ENCODE peak calls at places on chromosome 9, in eight cellular contexts. One of them, this sample, is unnamed.

GRCh38 chr9:89874351-89875321 is 269.8 kb downstream of the GADD45G start:
- DNase-seq in ascending aorta: peak; percentile 61
- DNase-seq in neural progenitor cell: peak; percentile 38
- DNase-seq in upper lobe of left lung: peak; percentile 70
- DNase-seq in A673: no peak
- DNase-seq in adipocyte: no peak
- DNase-seq in CD4-positive, CD25-positive, alpha-beta regulatory T cell: no peak
- DNase-seq in K562: no peak
- DNase-seq in this sample: peak; percentile 17

GRCh38 chr9:20358201-20358600 is 264.1 kb downstream of the MLLT3 start:
- DNase-seq in ascending aorta: no peak
- DNase-seq in neural progenitor cell: no peak
- DNase-seq in upper lobe of left lung: no peak
- DNase-seq in A673: no peak
- DNase-seq in adipocyte: no peak
- DNase-seq in CD4-positive, CD25-positive, alpha-beta regulatory T cell: peak; percentile 57
- DNase-seq in K562: no peak
- DNase-seq in this sample: no peak

GRCh38 chr9:85332487-85332886 is 409.3 kb downstream of the AGTPBP1 start:
- DNase-seq in ascending aorta: no peak
- DNase-seq in neural progenitor cell: peak; percentile 59
- DNase-seq in upper lobe of left lung: no peak
- DNase-seq in A673: peak; percentile 41
- DNase-seq in adipocyte: no peak
- DNase-seq in CD4-positive, CD25-positive, alpha-beta regulatory T cell: no peak
- DNase-seq in K562: no peak
- DNase-seq in this sample: no peak

GRCh38 chr9:126693428-126693931 is 79.8 kb downstream of the LMX1B start:
- DNase-seq in ascending aorta: no peak
- DNase-seq in neural progenitor cell: peak; percentile 1
- DNase-seq in upper lobe of left lung: no peak
- DNase-seq in A673: no peak
- DNase-seq in adipocyte: no peak
- DNase-seq in CD4-positive, CD25-positive, alpha-beta regulatory T cell: no peak
- DNase-seq in K562: no peak
- DNase-seq in this sample: no peak

GRCh38 chr9:38006981-38007380 is 62.0 kb downstream of the SHB start:
- DNase-seq in ascending aorta: no peak
- DNase-seq in neural progenitor cell: no peak
- DNase-seq in upper lobe of left lung: no peak
- DNase-seq in A673: no peak
- DNase-seq in adipocyte: peak; percentile 42
- DNase-seq in CD4-positive, CD25-positive, alpha-beta regulatory T cell: no peak
- DNase-seq in K562: no peak
- DNase-seq in this sample: no peak

GRCh38 chr9:110731437-110732028 is 62.9 kb downstream of the MUSK start:
- DNase-seq in ascending aorta: no peak
- DNase-seq in neural progenitor cell: peak; percentile 45
- DNase-seq in upper lobe of left lung: no peak
- DNase-seq in A673: no peak
- DNase-seq in adipocyte: peak; percentile 55
- DNase-seq in CD4-positive, CD25-positive, alpha-beta regulatory T cell: no peak
- DNase-seq in K562: no peak
- DNase-seq in this sample: no peak

GRCh38 chr9:76725885-76726284 is 38.4 kb upstream of the PCA3 start:
- DNase-seq in ascending aorta: no peak
- DNase-seq in neural progenitor cell: no peak
- DNase-seq in upper lobe of left lung: no peak
- DNase-seq in A673: no peak
- DNase-seq in adipocyte: no peak
- DNase-seq in CD4-positive, CD25-positive, alpha-beta regulatory T cell: no peak
- DNase-seq in K562: no peak
- DNase-seq in this sample: no peak

GRCh38 chr9:83238871-83239624 is 176.1 kb upstream of the RASEF start:
- DNase-seq in ascending aorta: no peak
- DNase-seq in neural progenitor cell: no peak
- DNase-seq in upper lobe of left lung: no peak
- DNase-seq in A673: peak; percentile 48
- DNase-seq in adipocyte: peak; percentile 8
- DNase-seq in CD4-positive, CD25-positive, alpha-beta regulatory T cell: no peak
- DNase-seq in K562: no peak
- DNase-seq in this sample: no peak

GRCh38 chr9:17528859-17529258 is 50.0 kb upstream of the SH3GL2 start:
- DNase-seq in ascending aorta: no peak
- DNase-seq in neural progenitor cell: peak; percentile 22
- DNase-seq in upper lobe of left lung: no peak
- DNase-seq in A673: peak; percentile 6
- DNase-seq in adipocyte: peak; percentile 62
- DNase-seq in CD4-positive, CD25-positive, alpha-beta regulatory T cell: no peak
- DNase-seq in K562: no peak
- DNase-seq in this sample: no peak

GRCh38 chr9:127825319-127826051 is 22.8 kb downstream of the FPGS start:
- DNase-seq in ascending aorta: no peak
- DNase-seq in neural progenitor cell: peak; percentile 92
- DNase-seq in upper lobe of left lung: peak; percentile 88
- DNase-seq in A673: no peak
- DNase-seq in adipocyte: no peak
- DNase-seq in CD4-positive, CD25-positive, alpha-beta regulatory T cell: no peak
- DNase-seq in K562: peak; percentile 89
- DNase-seq in this sample: peak; percentile 72

GRCh38 chr9:14322211-14323082 is 8.5 kb upstream of the NFIB start:
- DNase-seq in ascending aorta: peak; percentile 94
- DNase-seq in neural progenitor cell: peak; percentile 95
- DNase-seq in upper lobe of left lung: peak; percentile 98
- DNase-seq in A673: peak; percentile 93
- DNase-seq in adipocyte: peak; percentile 98
- DNase-seq in CD4-positive, CD25-positive, alpha-beta regulatory T cell: peak; percentile 86
- DNase-seq in K562: peak; percentile 83
- DNase-seq in this sample: peak; percentile 91

GRCh38 chr9:14321517-14322125 is 7.7 kb upstream of the NFIB start:
- DNase-seq in ascending aorta: no peak
- DNase-seq in neural progenitor cell: peak; percentile 23
- DNase-seq in upper lobe of left lung: no peak
- DNase-seq in A673: no peak
- DNase-seq in adipocyte: peak; percentile 21
- DNase-seq in CD4-positive, CD25-positive, alpha-beta regulatory T cell: no peak
- DNase-seq in K562: no peak
- DNase-seq in this sample: no peak

GRCh38 chr9:14323083-14323968 is 9.4 kb upstream of the NFIB start:
- DNase-seq in ascending aorta: no peak
- DNase-seq in neural progenitor cell: no peak
- DNase-seq in upper lobe of left lung: no peak
- DNase-seq in A673: no peak
- DNase-seq in adipocyte: no peak
- DNase-seq in CD4-positive, CD25-positive, alpha-beta regulatory T cell: no peak
- DNase-seq in K562: no peak
- DNase-seq in this sample: no peak

GRCh38 chr9:14318934-14319513 is 5.1 kb upstream of the NFIB start:
- DNase-seq in ascending aorta: no peak
- DNase-seq in neural progenitor cell: no peak
- DNase-seq in upper lobe of left lung: no peak
- DNase-seq in A673: no peak
- DNase-seq in adipocyte: no peak
- DNase-seq in CD4-positive, CD25-positive, alpha-beta regulatory T cell: no peak
- DNase-seq in K562: no peak
- DNase-seq in this sample: no peak

GRCh38 chr9:14320272-14321245 is 6.6 kb upstream of the NFIB start:
- DNase-seq in ascending aorta: no peak
- DNase-seq in neural progenitor cell: no peak
- DNase-seq in upper lobe of left lung: no peak
- DNase-seq in A673: peak; percentile 72
- DNase-seq in adipocyte: peak; percentile 88
- DNase-seq in CD4-positive, CD25-positive, alpha-beta regulatory T cell: no peak
- DNase-seq in K562: peak; percentile 4
- DNase-seq in this sample: no peak
- H3K4me1 ChIP-seq in ascending aorta: peaks cover 21% of the 10 kb centered on the region
- H3K4me1 ChIP-seq in neural progenitor cell: peaks cover 12% of the 10 kb centered on the region
- H3K4me1 ChIP-seq in upper lobe of left lung: peaks cover 39% of the 10 kb centered on the region
- H3K4me1 ChIP-seq in A673: peaks cover 59% of the 10 kb centered on the region
- H3K4me1 ChIP-seq in adipocyte: peaks cover 60% of the 10 kb centered on the region
- H3K4me1 ChIP-seq in CD4-positive, CD25-positive, alpha-beta regulatory T cell: peaks cover 8% of the 10 kb centered on the region
- H3K4me1 ChIP-seq in K562: peaks cover 6% of the 10 kb centered on the region
- H3K4me1 ChIP-seq in this sample: peaks cover 20% of the 10 kb centered on the region

GRCh38 chr9:130034570-130034969 is 8.4 kb downstream of the FNBP1 start:
- DNase-seq in ascending aorta: peak; percentile 66
- DNase-seq in neural progenitor cell: no peak
- DNase-seq in upper lobe of left lung: no peak
- DNase-seq in A673: peak; percentile 75
- DNase-seq in adipocyte: peak; percentile 60
- DNase-seq in CD4-positive, CD25-positive, alpha-beta regulatory T cell: peak; percentile 61
- DNase-seq in K562: no peak
- DNase-seq in this sample: no peak
- H3K4me1 ChIP-seq in ascending aorta: peaks cover 39% of the 10 kb centered on the region
- H3K4me1 ChIP-seq in neural progenitor cell: no peaks in the 10 kb centered on the region
- H3K4me1 ChIP-seq in upper lobe of left lung: peaks cover 61% of the 10 kb centered on the region
- H3K4me1 ChIP-seq in A673: peaks cover 78% of the 10 kb centered on the region
- H3K4me1 ChIP-seq in adipocyte: peaks cover 11% of the 10 kb centered on the region
- H3K4me1 ChIP-seq in CD4-positive, CD25-positive, alpha-beta regulatory T cell: peaks cover 90% of the 10 kb centered on the region
- H3K4me1 ChIP-seq in K562: no peaks in the 10 kb centered on the region
- H3K4me1 ChIP-seq in this sample: peaks cover 21% of the 10 kb centered on the region

GRCh38 chr9:116928283-116928682 is 241.2 kb downstream of the TRIM32 start:
- DNase-seq in ascending aorta: no peak
- DNase-seq in neural progenitor cell: no peak
- DNase-seq in upper lobe of left lung: no peak
- DNase-seq in A673: no peak
- DNase-seq in adipocyte: no peak
- DNase-seq in CD4-positive, CD25-positive, alpha-beta regulatory T cell: no peak
- DNase-seq in K562: no peak
- DNase-seq in this sample: no peak
- H3K4me1 ChIP-seq in ascending aorta: no peaks in the 10 kb centered on the region
- H3K4me1 ChIP-seq in neural progenitor cell: peaks cover 26% of the 10 kb centered on the region
- H3K4me1 ChIP-seq in upper lobe of left lung: no peaks in the 10 kb centered on the region
- H3K4me1 ChIP-seq in A673: no peaks in the 10 kb centered on the region
- H3K4me1 ChIP-seq in adipocyte: no peaks in the 10 kb centered on the region
- H3K4me1 ChIP-seq in CD4-positive, CD25-positive, alpha-beta regulatory T cell: no peaks in the 10 kb centered on the region
- H3K4me1 ChIP-seq in K562: no peaks in the 10 kb centered on the region
- H3K4me1 ChIP-seq in this sample: no peaks in the 10 kb centered on the region

GRCh38 chr9:3032898-3033297 is 189.0 kb upstream of the PUM3 start:
- DNase-seq in ascending aorta: no peak
- DNase-seq in neural progenitor cell: no peak
- DNase-seq in upper lobe of left lung: no peak
- DNase-seq in A673: no peak
- DNase-seq in adipocyte: no peak
- DNase-seq in CD4-positive, CD25-positive, alpha-beta regulatory T cell: no peak
- DNase-seq in K562: no peak
- DNase-seq in this sample: no peak
- H3K4me1 ChIP-seq in ascending aorta: no peaks in the 10 kb centered on the region
- H3K4me1 ChIP-seq in neural progenitor cell: no peaks in the 10 kb centered on the region
- H3K4me1 ChIP-seq in upper lobe of left lung: no peaks in the 10 kb centered on the region
- H3K4me1 ChIP-seq in A673: peaks cover 12% of the 10 kb centered on the region
- H3K4me1 ChIP-seq in adipocyte: peaks cover 17% of the 10 kb centered on the region
- H3K4me1 ChIP-seq in CD4-positive, CD25-positive, alpha-beta regulatory T cell: no peaks in the 10 kb centered on the region
- H3K4me1 ChIP-seq in K562: no peaks in the 10 kb centered on the region
- H3K4me1 ChIP-seq in this sample: peaks cover 5% of the 10 kb centered on the region

GRCh38 chr9:33157960-33158359 is 9.2 kb downstream of the B4GALT1 start:
- DNase-seq in ascending aorta: no peak
- DNase-seq in neural progenitor cell: peak; percentile 31
- DNase-seq in upper lobe of left lung: no peak
- DNase-seq in A673: no peak
- DNase-seq in adipocyte: peak; percentile 42
- DNase-seq in CD4-positive, CD25-positive, alpha-beta regulatory T cell: no peak
- DNase-seq in K562: no peak
- DNase-seq in this sample: no peak

GRCh38 chr9:33161011-33161588 is 6.0 kb downstream of the B4GALT1 start:
- DNase-seq in ascending aorta: peak; percentile 83
- DNase-seq in neural progenitor cell: peak; percentile 19
- DNase-seq in upper lobe of left lung: no peak
- DNase-seq in A673: peak; percentile 85
- DNase-seq in adipocyte: peak; percentile 97
- DNase-seq in CD4-positive, CD25-positive, alpha-beta regulatory T cell: peak; percentile 64
- DNase-seq in K562: no peak
- DNase-seq in this sample: peak; percentile 67

GRCh38 chr9:33158555-33159057 is 8.5 kb downstream of the B4GALT1 start:
- DNase-seq in ascending aorta: no peak
- DNase-seq in neural progenitor cell: no peak
- DNase-seq in upper lobe of left lung: no peak
- DNase-seq in A673: no peak
- DNase-seq in adipocyte: no peak
- DNase-seq in CD4-positive, CD25-positive, alpha-beta regulatory T cell: no peak
- DNase-seq in K562: no peak
- DNase-seq in this sample: no peak

GRCh38 chr9:33159058-33159759 is 7.9 kb downstream of the B4GALT1 start:
- DNase-seq in ascending aorta: peak; percentile 84
- DNase-seq in neural progenitor cell: no peak
- DNase-seq in upper lobe of left lung: no peak
- DNase-seq in A673: no peak
- DNase-seq in adipocyte: peak; percentile 56
- DNase-seq in CD4-positive, CD25-positive, alpha-beta regulatory T cell: peak; percentile 56
- DNase-seq in K562: no peak
- DNase-seq in this sample: peak; percentile 81

DNA sequence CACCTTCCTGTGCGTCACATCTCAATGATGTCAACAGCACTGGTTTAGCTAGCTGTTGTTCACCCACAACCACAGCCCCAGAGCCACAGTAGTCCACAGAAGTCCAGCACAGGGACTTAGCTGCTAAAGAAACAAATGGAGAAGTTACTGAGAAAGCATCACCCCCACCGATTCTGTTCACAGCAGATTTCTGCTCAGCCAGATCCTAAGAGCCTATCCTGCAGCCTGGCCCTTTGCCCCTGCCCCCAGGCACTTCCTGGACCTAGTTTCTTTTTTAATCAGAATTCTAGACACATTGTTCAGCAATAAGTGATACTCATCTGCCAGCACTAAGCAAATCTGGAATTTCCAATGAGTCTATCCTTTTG is 7.4 kb downstream of the B4GALT1 start:
- DNase-seq in ascending aorta: peak; percentile 79
- DNase-seq in neural progenitor cell: no peak
- DNase-seq in upper lobe of left lung: no peak
- DNase-seq in A673: peak; percentile 50
- DNase-seq in adipocyte: peak; percentile 74
- DNase-seq in CD4-positive, CD25-positive, alpha-beta regulatory T cell: peak; percentile 76
- DNase-seq in K562: no peak
- DNase-seq in this sample: peak; percentile 81
- H3K4me1 ChIP-seq in ascending aorta: peaks cover 81% of the 10 kb centered on the region
- H3K4me1 ChIP-seq in neural progenitor cell: peaks cover 27% of the 10 kb centered on the region
- H3K4me1 ChIP-seq in upper lobe of left lung: peaks cover 94% of the 10 kb centered on the region
- H3K4me1 ChIP-seq in A673: peaks cover 69% of the 10 kb centered on the region
- H3K4me1 ChIP-seq in adipocyte: peaks cover 88% of the 10 kb centered on the region
- H3K4me1 ChIP-seq in CD4-positive, CD25-positive, alpha-beta regulatory T cell: peaks cover 71% of the 10 kb centered on the region
- H3K4me1 ChIP-seq in K562: peaks cover 59% of the 10 kb centered on the region
- H3K4me1 ChIP-seq in this sample: peaks cover 78% of the 10 kb centered on the region

GRCh38 chr9:134553061-134553891 is 88.3 kb upstream of the COL5A1 start:
- DNase-seq in ascending aorta: no peak
- DNase-seq in neural progenitor cell: no peak
- DNase-seq in upper lobe of left lung: peak; percentile 79
- DNase-seq in A673: peak; percentile 78
- DNase-seq in adipocyte: no peak
- DNase-seq in CD4-positive, CD25-positive, alpha-beta regulatory T cell: no peak
- DNase-seq in K562: no peak
- DNase-seq in this sample: no peak
- H3K4me1 ChIP-seq in ascending aorta: peaks cover 24% of the 10 kb centered on the region
- H3K4me1 ChIP-seq in neural progenitor cell: no peaks in the 10 kb centered on the region
- H3K4me1 ChIP-seq in upper lobe of left lung: no peaks in the 10 kb centered on the region
- H3K4me1 ChIP-seq in A673: peaks cover 38% of the 10 kb centered on the region
- H3K4me1 ChIP-seq in adipocyte: peaks cover 30% of the 10 kb centered on the region
- H3K4me1 ChIP-seq in CD4-positive, CD25-positive, alpha-beta regulatory T cell: no peaks in the 10 kb centered on the region
- H3K4me1 ChIP-seq in K562: no peaks in the 10 kb centered on the region
- H3K4me1 ChIP-seq in this sample: no peaks in the 10 kb centered on the region

DNA sequence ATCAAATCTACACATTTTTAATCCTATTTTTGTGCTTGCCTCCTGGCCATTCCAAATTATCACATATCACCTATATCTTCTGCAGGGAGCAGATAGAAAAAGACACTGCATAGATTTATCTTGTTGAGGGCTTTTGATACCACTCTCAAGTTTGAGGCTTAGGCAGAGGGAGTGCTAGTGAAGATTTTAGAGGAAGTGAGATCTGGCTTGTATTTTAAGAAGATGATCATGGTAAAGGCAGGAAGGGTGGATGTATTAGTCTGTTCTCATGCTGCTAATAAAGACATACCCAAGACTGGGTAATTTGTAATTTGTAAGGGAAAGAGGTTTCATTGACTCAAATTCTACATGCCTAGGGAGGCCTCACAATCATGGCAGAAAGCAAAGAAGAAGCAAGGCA is 220.9 kb upstream of the TUT7 start:
- DNase-seq in ascending aorta: no peak
- DNase-seq in neural progenitor cell: no peak
- DNase-seq in upper lobe of left lung: no peak
- DNase-seq in A673: no peak
- DNase-seq in adipocyte: no peak
- DNase-seq in CD4-positive, CD25-positive, alpha-beta regulatory T cell: no peak
- DNase-seq in K562: no peak
- DNase-seq in this sample: no peak
- H3K4me1 ChIP-seq in ascending aorta: no peaks in the 10 kb centered on the region
- H3K4me1 ChIP-seq in neural progenitor cell: peaks cover 12% of the 10 kb centered on the region
- H3K4me1 ChIP-seq in upper lobe of left lung: peaks cover 6% of the 10 kb centered on the region
- H3K4me1 ChIP-seq in A673: peaks cover 20% of the 10 kb centered on the region
- H3K4me1 ChIP-seq in adipocyte: peaks cover 4% of the 10 kb centered on the region
- H3K4me1 ChIP-seq in CD4-positive, CD25-positive, alpha-beta regulatory T cell: no peaks in the 10 kb centered on the region
- H3K4me1 ChIP-seq in K562: no peaks in the 10 kb centered on the region
- H3K4me1 ChIP-seq in this sample: no peaks in the 10 kb centered on the region